ENCODE peak calls at places on chromosomes 1 and 21, in eight cellular contexts. F is fibroblast of pulmonary artery, L is ovary, A is cardiac muscle cell, H is fibroblast of mammary gland, V is cardiac fibroblast, U is BJ, J is brain microvascular endothelial cell. C is an unnamed sample.

GRCh38 chr1:40951943-40952743 is 27.4 kb upstream of the CTPS1 start:
- DNase-seq in L (peak), H (peak), U (no peak), F (peak), V (peak), A (peak), J (peak), C (no peak)

GRCh38 chr1:167305705-167306277 is 85.1 kb downstream of the POU2F1 start:
- DNase-seq in A (no peak), V (no peak), U (no peak), H (peak), L (no peak), J (no peak), F (no peak), C (no peak)

GRCh38 chr1:92536593-92537332 is 50.0 kb upstream of the GFI1 start:
- DNase-seq in U (no peak), J (peak), H (peak), F (peak), L (no peak), V (peak), A (no peak), C (no peak)

GRCh38 chr1:214233856-214234634 is 46.9 kb upstream of the SMYD2 start:
- DNase-seq in A (no peak), V (no peak), H (no peak), F (no peak), L (no peak), J (no peak), U (no peak), C (no peak)

GRCh38 chr1:156154317-156154749 is 948 bp downstream of the SEMA4A start:
- DNase-seq in U (no peak), F (no peak), L (no peak), H (no peak), V (no peak), J (no peak), A (no peak), C (no peak)

GRCh38 chr1:202233824-202234223 is 40.2 kb downstream of the LGR6 start:
- DNase-seq in F (no peak), L (no peak), J (no peak), A (no peak), H (no peak), U (no peak), V (no peak), C (no peak)

GRCh38 chr1:99292946-99293345 is 28.7 kb downstream of the PLPPR4 start:
- DNase-seq in A (no peak), J (peak), F (no peak), V (no peak), L (no peak), H (no peak), U (no peak), C (no peak)

GRCh38 chr1:166032901-166033371 is 133.9 kb downstream of the FAM78B start:
- DNase-seq in L (no peak), J (no peak), V (no peak), H (no peak), A (no peak), F (no peak), U (no peak), C (no peak)

GRCh38 chr1:65229754-65230339 is 79.5 kb upstream of the DNAJC6 start:
- DNase-seq in U (no peak), J (no peak), H (no peak), L (no peak), F (no peak), A (no peak), V (no peak), C (no peak)

GRCh38 chr1:222732216-222733159 is 4.5 kb upstream of the FAM177B start:
- DNase-seq in A (no peak), V (no peak), J (no peak), F (no peak), U (no peak), L (no peak), H (no peak), C (no peak)

GRCh38 chr1:196180847-196181593 is 427.2 kb downstream of the KCNT2 start:
- DNase-seq in V (peak), U (peak), A (no peak), H (peak), L (no peak), F (peak), J (peak), C (peak)

GRCh38 chr1:59985901-59986735 is 59.5 kb upstream of the CYP2J2 start:
- DNase-seq in V (no peak), L (no peak), A (no peak), H (peak), F (peak), U (no peak), J (no peak), C (peak)

GRCh38 chr1:25562101-25562927 is 18.9 kb downstream of the LDLRAP1 start:
- DNase-seq in H (no peak), F (no peak), A (no peak), J (no peak), U (no peak), L (no peak), V (no peak), C (no peak)

GRCh38 chr1:49824261-49824660 is 199.5 kb downstream of the AGBL4 start:
- DNase-seq in H (no peak), U (no peak), A (no peak), V (no peak), L (no peak), J (no peak), F (no peak), C (no peak)

GRCh38 chr1:211543003-211543402 is 36.0 kb downstream of the SLC30A1 start:
- DNase-seq in H (no peak), V (no peak), U (no peak), F (no peak), A (no peak), J (no peak), L (no peak), C (no peak)

GRCh38 chr1:203717120-203717519 is 47.9 kb upstream of the LAX1 start:
- DNase-seq in J (no peak), F (no peak), U (no peak), V (no peak), A (no peak), H (no peak), L (no peak), C (no peak)

GRCh38 chr1:10663668-10664035 is 132.8 kb downstream of the CASZ1 start:
- DNase-seq in L (peak), H (no peak), U (no peak), F (peak), V (peak), A (peak), J (peak), C (peak)

GRCh38 chr1:206982216-206982615 is 12.0 kb upstream of the FCAMR start:
- DNase-seq in H (peak), V (peak), F (peak), U (no peak), A (peak), L (no peak), J (peak), C (peak)

GRCh38 chr1:171652234-171652822 is at the start of gene MYOC:
- DNase-seq in J (no peak), H (no peak), A (no peak), V (no peak), U (no peak), F (no peak), L (no peak), C (no peak)

GRCh38 chr1:171655215-171656116 is 3.0 kb upstream of the MYOC start:
- DNase-seq in J (peak), U (no peak), L (peak), A (peak), V (peak), F (peak), H (peak), C (peak)

GRCh38 chr1:171654705-171655214 is 2.3 kb upstream of the MYOC start:
- DNase-seq in U (no peak), F (no peak), V (no peak), A (no peak), J (no peak), H (peak), L (no peak), C (peak)

DNA sequence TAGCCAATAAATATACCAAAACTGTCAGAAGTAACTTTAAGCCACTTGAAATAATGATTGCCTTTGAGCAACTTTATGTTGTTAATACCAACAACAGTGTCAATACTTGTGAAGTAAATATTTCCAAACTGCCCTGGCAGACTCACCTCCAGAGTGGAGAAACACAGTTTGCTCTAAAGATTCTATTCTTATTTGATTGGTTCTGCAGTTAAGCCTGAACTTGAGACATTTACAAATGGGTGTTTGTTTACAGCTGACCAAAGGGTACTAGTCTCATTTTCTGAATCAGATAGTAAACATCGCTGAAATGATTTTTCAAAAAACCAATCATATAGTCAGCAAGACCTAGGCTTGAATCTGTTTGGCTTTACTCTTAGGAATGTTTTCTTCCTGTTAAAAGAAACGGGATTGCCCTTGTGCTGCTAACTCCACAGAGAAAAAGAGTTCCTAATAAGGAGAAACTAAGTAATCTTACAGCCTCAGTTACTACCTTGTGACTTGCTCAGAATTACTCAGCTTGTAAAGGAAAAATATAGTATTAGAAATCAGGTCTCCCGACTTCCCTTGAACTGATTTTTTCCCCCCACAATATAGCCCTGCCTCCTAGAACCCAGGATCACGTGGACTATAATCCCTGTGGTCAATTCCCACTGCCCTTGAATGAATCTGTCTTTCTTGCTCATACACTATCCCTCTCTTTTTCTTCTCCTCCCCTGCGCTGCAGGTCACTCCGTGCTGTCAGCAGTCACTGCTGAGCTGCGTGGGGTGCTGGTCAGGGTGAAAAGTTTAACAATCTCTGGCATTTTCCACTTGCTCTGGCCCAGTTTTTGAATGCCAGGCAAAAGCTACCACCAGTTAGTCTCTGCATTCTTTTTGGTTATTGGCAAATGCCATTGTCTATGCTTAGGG is 1.6 kb upstream of the MYOC start:
- DNase-seq in V (peak), L (no peak), J (peak), U (no peak), F (peak), H (peak), A (peak), C (peak)
- H3K4me3 ChIP-seq in V (no peak), L (no peak), J (no peak), U (no peak), F (peak), H (no peak), A (no peak), C (no peak)

GRCh38 chr1:32454726-32455125 is 10.1 kb upstream of the ZBTB8B start:
- DNase-seq in J (peak), L (no peak), V (peak), A (no peak), F (peak), U (no peak), H (peak), C (no peak)

GRCh38 chr1:32447469-32448185 is 17.2 kb upstream of the ZBTB8B start:
- DNase-seq in F (peak), A (peak), V (peak), H (peak), J (peak), L (peak), U (peak), C (peak)

GRCh38 chr1:32448773-32449456 is 16.0 kb upstream of the ZBTB8B start:
- DNase-seq in J (no peak), A (peak), F (peak), V (peak), L (no peak), H (peak), U (no peak), C (no peak)
- TF ChIP-seq CTCF in J (no peak), A (no peak), F (peak), V (peak), L (no peak), H (no peak), U (peak), C (no peak)

GRCh38 chr21:45874716-45875415 is 106.7 kb upstream of the COL6A1 start:
- DNase-seq in L (peak), V (peak), F (peak), H (peak), U (peak), J (peak), A (no peak), C (peak)
- H3K4me3 ChIP-seq in L (no peak), V (peak), F (peak), H (peak), U (no peak), J (peak), A (no peak), C (peak)

GRCh38 chr1:24292887-24293286 is 26.3 kb upstream of the GRHL3 start:
- DNase-seq in J (no peak), L (no peak), U (no peak), V (no peak), F (no peak), H (no peak), A (no peak), C (no peak)

GRCh38 chr1:24293392-24294227 is 25.5 kb upstream of the GRHL3 start:
- DNase-seq in V (no peak), A (no peak), J (no peak), F (no peak), L (no peak), H (no peak), U (no peak), C (no peak)

GRCh38 chr1:24295547-24295946 is 23.6 kb upstream of the GRHL3 start:
- DNase-seq in U (no peak), H (no peak), V (no peak), F (no peak), A (no peak), J (no peak), L (no peak), C (no peak)

GRCh38 chr1:24294228-24294672 is 24.9 kb upstream of the GRHL3 start:
- DNase-seq in V (peak), U (peak), J (peak), H (peak), F (peak), A (no peak), L (peak), C (peak)

DNA sequence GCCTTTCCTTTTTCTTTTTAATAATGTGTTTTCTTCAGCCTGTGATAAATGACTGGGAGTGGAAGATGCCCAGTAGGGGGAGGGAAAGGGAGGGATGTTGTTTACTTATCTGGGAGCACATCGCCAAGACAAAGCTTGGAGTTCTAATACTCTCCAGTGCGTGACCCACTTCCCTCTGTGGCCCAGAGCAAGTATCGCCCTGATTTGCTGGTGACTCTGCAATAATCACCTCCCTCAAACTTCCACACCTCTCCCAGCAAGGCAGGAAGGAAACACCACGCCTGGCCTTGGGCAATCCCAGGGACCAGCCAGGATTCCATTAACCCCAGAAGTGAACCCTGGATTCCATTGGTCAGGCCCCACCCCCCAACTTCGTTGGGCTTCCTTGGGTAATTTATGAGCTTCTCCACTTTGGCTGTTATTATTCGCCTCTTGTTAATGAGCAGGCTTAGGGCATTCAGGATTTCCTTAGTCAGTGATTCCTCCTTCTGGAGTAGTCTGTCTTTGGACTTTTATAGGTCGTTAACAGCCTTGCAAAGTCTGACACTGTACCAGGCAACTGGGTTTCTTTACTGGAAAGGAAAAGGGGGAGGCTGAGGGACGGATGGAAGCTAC is 24.3 kb upstream of the GRHL3 start:
- DNase-seq in H (peak), L (peak), J (no peak), A (no peak), V (peak), F (peak), U (peak), C (peak)
- TF ChIP-seq CTCF in H (no peak), L (no peak), J (peak), A (peak), V (peak), F (no peak), U (peak), C (peak)

DNA sequence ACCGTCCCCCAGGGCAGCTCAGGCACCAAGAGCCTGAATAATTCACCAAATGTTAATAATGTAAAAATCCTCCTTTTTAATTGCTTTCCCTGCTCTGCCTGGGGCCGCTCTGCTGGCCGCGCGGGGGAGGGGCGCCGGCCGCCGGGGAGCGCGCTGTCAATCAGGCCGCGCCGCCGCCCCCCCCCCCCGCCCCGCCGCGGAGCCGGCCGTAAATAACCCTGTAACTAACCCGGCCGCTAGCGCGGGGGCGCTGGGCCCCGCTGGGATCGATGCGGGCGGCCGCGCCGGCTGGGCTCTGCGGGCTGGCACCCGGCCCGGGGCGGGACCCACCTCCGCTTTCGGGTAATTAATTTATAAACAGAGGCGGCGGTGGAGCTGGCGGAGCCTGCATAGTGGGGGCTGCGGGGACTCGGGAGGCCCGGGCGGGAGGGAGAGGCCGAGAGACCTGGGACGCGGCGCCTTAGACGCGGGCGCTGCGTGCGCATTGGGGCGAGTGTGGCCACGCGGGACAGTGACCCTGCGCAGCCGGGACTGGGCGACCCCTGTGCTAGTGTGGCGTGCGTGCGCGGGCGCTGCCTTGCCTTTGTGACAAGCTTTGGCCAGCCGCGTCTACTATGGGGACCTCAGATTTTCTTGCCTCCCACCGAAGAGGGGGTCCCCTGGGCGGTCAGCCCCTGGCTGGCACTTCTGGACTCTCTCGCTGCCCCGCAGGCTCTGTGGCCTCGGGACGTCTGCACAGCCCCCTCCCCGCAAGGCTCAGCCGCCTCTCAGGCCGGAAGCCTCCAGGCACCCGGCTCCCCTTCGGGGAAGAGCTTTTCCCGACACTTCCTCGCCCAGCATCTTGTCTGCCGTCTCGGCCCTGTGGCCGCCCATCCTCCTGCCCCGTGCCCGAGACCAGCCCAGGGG is 16.7 kb downstream of the SAMD11 start:
- DNase-seq in H (peak), U (no peak), F (peak), A (peak), J (peak), V (peak), L (peak), C (no peak)
- H3K4me3 ChIP-seq in H (no peak), U (no peak), F (peak), A (peak), J (peak), V (peak), L (peak), C (no peak)

C was measured in AG10803.